ENCODE peak calls at places on chromosomes 1 and 21, in six cellular contexts. I, K, M, O, R and S are unnamed samples. For H3K36me3 and H3K4me1, the result is how much of the 10 kb centered on the place peaks cover.

GRCh38 chr1:153578490-153578889 is 12.8 kb upstream of the S100A2 start:
- DNase-seq in O (no peak), I (no peak), K (peak), M (no peak), R (no peak), S (no peak)

GRCh38 chr21:28669978-28670377 is 322.7 kb downstream of the LTN1 start:
- DNase-seq in M (no peak), R (no peak), I (no peak), K (no peak), O (no peak), S (no peak)

GRCh38 chr1:22747735-22748073 is 37.1 kb downstream of the EPHB2 start:
- DNase-seq in M (no peak), R (no peak), I (no peak), K (no peak), O (no peak), S (no peak)

GRCh38 chr1:47772281-47772680 is 224.9 kb downstream of the TRABD2B start:
- DNase-seq in O (no peak), M (no peak), R (no peak), I (no peak), K (no peak), S (no peak)

GRCh38 chr1:175410560-175410959 is 218.0 kb upstream of the KIAA0040 start:
- DNase-seq in I (no peak), K (no peak), O (no peak), R (no peak), M (no peak), S (no peak)

GRCh38 chr1:190019717-190020116 is 457.9 kb downstream of the BRINP3 start:
- DNase-seq in O (no peak), I (no peak), M (no peak), R (no peak), K (no peak), S (no peak)

GRCh38 chr1:33616780-33617179 is 144.3 kb downstream of the ZSCAN20 start:
- DNase-seq in M (no peak), K (no peak), O (no peak), R (no peak), I (no peak), S (no peak)

GRCh38 chr1:184953600-184954219 is 20.6 kb downstream of the NIBAN1 start:
- DNase-seq in I (no peak), K (peak), M (no peak), R (no peak), O (peak), S (no peak)

GRCh38 chr1:28112388-28113311 is 24.2 kb upstream of the EYA3 start:
- DNase-seq in I (no peak), K (peak), O (peak), R (no peak), M (no peak), S (peak)

GRCh38 chr1:157496121-157496526 is 56.2 kb downstream of the FCRL5 start:
- DNase-seq in R (peak), M (no peak), K (peak), I (no peak), O (peak), S (no peak)

GRCh38 chr1:235858784-235859183 is 7.9 kb downstream of the LYST start:
- DNase-seq in M (no peak), I (no peak), O (no peak), K (no peak), R (no peak), S (no peak)

GRCh38 chr1:228245111-228245510 is 37.3 kb downstream of the OBSCN start:
- DNase-seq in K (no peak), R (no peak), I (no peak), M (no peak), O (no peak), S (no peak)

GRCh38 chr1:232574077-232574476 is 55.9 kb downstream of the SIPA1L2 start:
- DNase-seq in K (no peak), O (no peak), R (no peak), I (no peak), M (no peak), S (no peak)

GRCh38 chr1:187237542-187237941 is 408.8 kb downstream of the PLA2G4A start:
- DNase-seq in I (no peak), O (no peak), R (no peak), K (peak), M (no peak), S (no peak)

GRCh38 chr1:27402349-27402754 is 9.9 kb downstream of the GPR3 start:
- DNase-seq in O (peak), I (peak), R (no peak), M (peak), K (peak), S (no peak)

GRCh38 chr1:163187849-163188248 is 14.9 kb downstream of the RGS5 start:
- DNase-seq in R (no peak), M (no peak), O (no peak), I (no peak), K (no peak), S (no peak)

GRCh38 chr1:92191726-92192125 is 26.0 kb upstream of the C1orf146 start:
- DNase-seq in K (no peak), O (no peak), M (no peak), I (no peak), R (no peak), S (no peak)

GRCh38 chr1:94883688-94884087 is 43.2 kb downstream of the CNN3 start:
- DNase-seq in I (no peak), K (peak), O (peak), R (no peak), M (no peak), S (no peak)

DNA sequence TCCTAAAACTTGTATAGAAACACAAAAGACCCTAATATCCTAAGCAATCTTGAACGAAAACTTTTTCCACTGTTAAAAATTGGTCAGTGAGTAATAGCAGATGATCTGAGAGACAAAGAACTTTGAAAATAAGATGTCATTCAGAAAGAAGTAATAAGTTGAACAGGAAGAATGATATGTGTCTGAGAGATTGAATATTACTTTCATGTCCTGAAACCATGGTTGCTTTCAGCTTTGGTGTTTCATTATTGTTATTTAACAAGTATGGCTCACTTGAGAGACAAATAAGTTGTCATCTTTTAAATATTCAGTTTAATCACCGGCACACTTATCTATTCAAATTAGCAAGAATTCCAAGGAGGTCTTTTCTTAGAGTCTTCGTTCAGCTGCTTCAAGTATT is 11.4 kb downstream of the PRKACB start:
- DNase-seq in I (no peak), R (no peak), K (no peak), O (no peak), M (no peak), S (no peak)
- H3K36me3 ChIP-seq in I (under half), R (under half), K (under half), O (under half), M (under half), S (under half)

GRCh38 chr1:169111472-169111871 is 5.0 kb downstream of the ATP1B1 start:
- DNase-seq in I (no peak), O (no peak), K (no peak), R (no peak), M (no peak), S (no peak)
- H3K4me1 ChIP-seq in I (under half), O (half or more), K (under half), R (under half), M (half or more), S (under half)

GRCh38 chr21:44090332-44090731 is 16.9 kb upstream of the PWP2 start:
- DNase-seq in I (no peak), O (no peak), M (peak), K (no peak), R (no peak), S (no peak)
- H3K36me3 ChIP-seq in I (half or more), O (under half), M (half or more), K (under half), R (half or more), S (half or more)

GRCh38 chr1:204694145-204694544 is 8.6 kb upstream of the LRRN2 start:
- DNase-seq in O (no peak), K (no peak), M (no peak), I (no peak), R (no peak), S (no peak)
- H3K4me1 ChIP-seq in O (under half), K (under half), M (under half), I (under half), R (under half), S (under half)

DNA sequence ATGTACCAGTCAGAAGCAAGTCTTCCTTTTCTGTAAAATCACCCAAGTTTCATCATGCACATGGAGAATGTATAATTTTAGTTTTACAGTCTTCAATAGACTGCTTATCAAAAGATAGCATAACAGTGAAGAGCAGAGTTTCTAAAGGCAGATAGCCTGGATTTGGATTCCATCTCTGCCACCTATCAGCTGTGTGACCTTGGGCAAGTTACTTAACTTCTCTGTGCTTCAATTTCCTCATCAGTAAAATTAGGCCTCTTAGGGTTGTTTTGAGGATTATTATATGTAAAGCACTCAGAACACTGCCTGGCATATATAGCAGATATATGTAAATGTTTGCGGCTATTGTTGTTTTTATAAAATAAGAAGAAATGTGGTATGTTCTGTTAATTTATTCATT is 38.9 kb downstream of the PTGFRN start:
- DNase-seq in K (no peak), R (no peak), M (no peak), I (no peak), O (no peak), S (no peak)
- H3K36me3 ChIP-seq in K (under half), R (half or more), M (under half), I (under half), O (under half), S (under half)

GRCh38 chr1:172931846-172932245 is 118.9 kb downstream of the TNFSF18 start:
- DNase-seq in M (no peak), I (no peak), R (no peak), O (no peak), K (no peak), S (no peak)
- H3K4me1 ChIP-seq in M (under half), I (under half), R (under half), O (under half), K (half or more), S (under half)